ENCODE peak calls at places on chromosomes 3 and 15, in five cellular contexts. A is COLO829; G is colonic mucosa; U is activated CD4-positive, alpha-beta T cell treated with anti-CD3 and anti-CD28 coated beads, Interleukin-2, amount 50 U/mL, for 24 hours; D is EL. H is an unnamed sample.

GRCh38 chr3:22569570-22569969 is 633.6 kb upstream of the UBE2E2 start:
- DNase-seq in A (no peak), G (no peak), U (no peak), D (no peak), H (peak)

GRCh38 chr15:88391006-88391405 is 76.2 kb downstream of the MRPL46 start:
- DNase-seq in A (no peak), G (no peak), U (no peak), D (no peak), H (no peak)

GRCh38 chr3:143433787-143434378 is 314.3 kb downstream of the CHST2 start:
- DNase-seq in A (no peak), G (peak), U (no peak), D (no peak), H (no peak)

GRCh38 chr15:100721758-100722550 is 119.6 kb downstream of the ASB7 start:
- DNase-seq in A (peak), G (peak), U (no peak), D (peak), H (peak)

GRCh38 chr3:24088782-24089181 is 143.7 kb downstream of the NR1D2 start:
- DNase-seq in A (peak), G (no peak), U (no peak), D (peak), H (no peak)

GRCh38 chr15:39908186-39908585 is 11.9 kb downstream of the GPR176 start:
- DNase-seq in A (no peak), G (no peak), U (no peak), D (peak), H (no peak)

GRCh38 chr3:126996905-126997304 is 14.0 kb downstream of the PLXNA1 start:
- DNase-seq in A (no peak), G (no peak), U (no peak), D (peak), H (no peak)

GRCh38 chr15:52139599-52140462 is 27.3 kb upstream of the BCL2L10 start:
- DNase-seq in A (peak), G (peak), U (peak), D (peak), H (no peak)

GRCh38 chr3:132006605-132007204 is 28.1 kb downstream of the CPNE4 start:
- DNase-seq in A (peak), G (peak), U (no peak), D (peak), H (no peak)

GRCh38 chr3:128493221-128494151 is 485 bp upstream of the GATA2 start:
- DNase-seq in A (no peak), G (no peak), U (no peak), D (no peak), H (no peak)

GRCh38 chr15:99451484-99451883 is 114.3 kb upstream of the MEF2A start:
- DNase-seq in A (no peak), G (peak), U (no peak), D (no peak), H (peak)

GRCh38 chr3:195110647-195111321 is 160.2 kb downstream of the XXYLT1 start:
- DNase-seq in A (no peak), G (no peak), U (no peak), D (no peak), H (no peak)

H was measured in breast epithelium.